ENCODE peak calls at places on chromosomes 12 and 14, in six cellular contexts. One of them, this sample, is unnamed.

GRCh38 chr14:79596531-79596930 is 614.8 kb downstream of the DIO2 start:
- DNase-seq in A549: no peak
- DNase-seq in HepG2: no peak
- DNase-seq in K562: no peak
- DNase-seq in endothelial cell of umbilical vein: no peak
- DNase-seq in GM12878: no peak
- DNase-seq in this sample: no peak

GRCh38 chr14:103641181-103641580 is 12.2 kb downstream of the KLC1 start:
- DNase-seq in A549: no peak
- DNase-seq in HepG2: no peak
- DNase-seq in K562: no peak
- DNase-seq in endothelial cell of umbilical vein: no peak
- DNase-seq in GM12878: no peak
- DNase-seq in this sample: no peak

GRCh38 chr14:38342803-38343202 is 86.9 kb upstream of the CLEC14A start:
- DNase-seq in A549: no peak
- DNase-seq in HepG2: no peak
- DNase-seq in K562: no peak
- DNase-seq in endothelial cell of umbilical vein: no peak
- DNase-seq in GM12878: no peak
- DNase-seq in this sample: no peak

GRCh38 chr14:100611811-100612480 is 24.7 kb upstream of the BEGAIN start:
- DNase-seq in A549: no peak
- DNase-seq in HepG2: no peak
- DNase-seq in K562: no peak
- DNase-seq in endothelial cell of umbilical vein: no peak
- DNase-seq in GM12878: no peak
- DNase-seq in this sample: no peak

GRCh38 chr12:122023339-122024131 is 1.9 kb downstream of the BCL7A start:
- DNase-seq in A549: peak
- DNase-seq in HepG2: peak
- DNase-seq in K562: peak
- DNase-seq in endothelial cell of umbilical vein: peak
- DNase-seq in GM12878: no peak
- DNase-seq in this sample: no peak

GRCh38 chr14:75184039-75184438 is 7.6 kb upstream of the TMED10 start:
- DNase-seq in A549: no peak
- DNase-seq in HepG2: no peak
- DNase-seq in K562: no peak
- DNase-seq in endothelial cell of umbilical vein: no peak
- DNase-seq in GM12878: no peak
- DNase-seq in this sample: no peak

GRCh38 chr12:65948320-65949008 is 124.2 kb downstream of the HMGA2 start:
- DNase-seq in A549: peak
- DNase-seq in HepG2: no peak
- DNase-seq in K562: no peak
- DNase-seq in endothelial cell of umbilical vein: peak
- DNase-seq in GM12878: no peak
- DNase-seq in this sample: no peak

GRCh38 chr12:128078311-128078851 is 188.6 kb upstream of the TMEM132C start:
- DNase-seq in A549: no peak
- DNase-seq in HepG2: no peak
- DNase-seq in K562: no peak
- DNase-seq in endothelial cell of umbilical vein: no peak
- DNase-seq in GM12878: no peak
- DNase-seq in this sample: no peak

GRCh38 chr14:33110737-33111443 is 172.2 kb downstream of the NPAS3 start:
- DNase-seq in A549: no peak
- DNase-seq in HepG2: no peak
- DNase-seq in K562: no peak
- DNase-seq in endothelial cell of umbilical vein: no peak
- DNase-seq in GM12878: no peak
- DNase-seq in this sample: no peak

GRCh38 chr12:103538397-103538796 is 42.6 kb upstream of the C12orf42 start:
- DNase-seq in A549: no peak
- DNase-seq in HepG2: no peak
- DNase-seq in K562: no peak
- DNase-seq in endothelial cell of umbilical vein: no peak
- DNase-seq in GM12878: no peak
- DNase-seq in this sample: no peak

GRCh38 chr12:70756118-70756517 is 118.9 kb upstream of the PTPRB start:
- DNase-seq in A549: no peak
- DNase-seq in HepG2: no peak
- DNase-seq in K562: peak
- DNase-seq in endothelial cell of umbilical vein: peak
- DNase-seq in GM12878: no peak
- DNase-seq in this sample: peak

GRCh38 chr12:71430756-71431155 is 8.8 kb upstream of the LGR5 start:
- DNase-seq in A549: no peak
- DNase-seq in HepG2: no peak
- DNase-seq in K562: no peak
- DNase-seq in endothelial cell of umbilical vein: no peak
- DNase-seq in GM12878: no peak
- DNase-seq in this sample: no peak

GRCh38 chr14:71117839-71118743 is 210.8 kb downstream of the PCNX1 start:
- DNase-seq in A549: no peak
- DNase-seq in HepG2: peak
- DNase-seq in K562: no peak
- DNase-seq in endothelial cell of umbilical vein: no peak
- DNase-seq in GM12878: no peak
- DNase-seq in this sample: no peak

GRCh38 chr14:43872752-43873655 is 634.1 kb downstream of the FSCB start:
- DNase-seq in A549: no peak
- DNase-seq in HepG2: peak
- DNase-seq in K562: no peak
- DNase-seq in endothelial cell of umbilical vein: no peak
- DNase-seq in GM12878: no peak
- DNase-seq in this sample: no peak

GRCh38 chr14:98510392-98510791 is 761.6 kb downstream of the BCL11B start:
- DNase-seq in A549: no peak
- DNase-seq in HepG2: no peak
- DNase-seq in K562: no peak
- DNase-seq in endothelial cell of umbilical vein: no peak
- DNase-seq in GM12878: no peak
- DNase-seq in this sample: no peak

GRCh38 chr12:125983784-125984510 is 918.7 kb downstream of the AACS start:
- DNase-seq in A549: no peak
- DNase-seq in HepG2: no peak
- DNase-seq in K562: no peak
- DNase-seq in endothelial cell of umbilical vein: no peak
- DNase-seq in GM12878: no peak
- DNase-seq in this sample: no peak

GRCh38 chr14:61153436-61153835 is 127.7 kb downstream of the TMEM30B start:
- DNase-seq in A549: no peak
- DNase-seq in HepG2: peak
- DNase-seq in K562: no peak
- DNase-seq in endothelial cell of umbilical vein: no peak
- DNase-seq in GM12878: no peak
- DNase-seq in this sample: no peak

GRCh38 chr12:98406378-98406777 is 109.0 kb upstream of the TMPO start:
- DNase-seq in A549: no peak
- DNase-seq in HepG2: no peak
- DNase-seq in K562: no peak
- DNase-seq in endothelial cell of umbilical vein: no peak
- DNase-seq in GM12878: no peak
- DNase-seq in this sample: no peak

GRCh38 chr12:27843714-27844245 is 63.7 kb upstream of the MANSC4 start:
- DNase-seq in A549: no peak
- DNase-seq in HepG2: peak
- DNase-seq in K562: peak
- DNase-seq in endothelial cell of umbilical vein: no peak
- DNase-seq in GM12878: no peak
- DNase-seq in this sample: no peak

GRCh38 chr12:54053625-54054441 is at the start of gene HOXC4:
- DNase-seq in A549: peak
- DNase-seq in HepG2: no peak
- DNase-seq in K562: no peak
- DNase-seq in endothelial cell of umbilical vein: peak
- DNase-seq in GM12878: no peak
- DNase-seq in this sample: no peak

GRCh38 chr12:42979746-42980145 is 390.2 kb upstream of the PRICKLE1 start:
- DNase-seq in A549: no peak
- DNase-seq in HepG2: no peak
- DNase-seq in K562: no peak
- DNase-seq in endothelial cell of umbilical vein: no peak
- DNase-seq in GM12878: no peak
- DNase-seq in this sample: no peak

GRCh38 chr14:63564318-63564717 is 21.1 kb upstream of the PPP2R5E start:
- DNase-seq in A549: no peak
- DNase-seq in HepG2: no peak
- DNase-seq in K562: no peak
- DNase-seq in endothelial cell of umbilical vein: no peak
- DNase-seq in GM12878: no peak
- DNase-seq in this sample: no peak

GRCh38 chr12:51371295-51371953 is 19.8 kb downstream of the GALNT6 start:
- DNase-seq in A549: peak
- DNase-seq in HepG2: peak
- DNase-seq in K562: no peak
- DNase-seq in endothelial cell of umbilical vein: peak
- DNase-seq in GM12878: no peak
- DNase-seq in this sample: peak

GRCh38 chr14:92463141-92463540 is 50.4 kb upstream of the RIN3 start:
- DNase-seq in A549: no peak
- DNase-seq in HepG2: no peak
- DNase-seq in K562: no peak
- DNase-seq in endothelial cell of umbilical vein: no peak
- DNase-seq in GM12878: no peak
- DNase-seq in this sample: no peak

GRCh38 chr12:76037130-76038105 is 5.8 kb upstream of the PHLDA1 start:
- DNase-seq in A549: peak
- DNase-seq in HepG2: peak
- DNase-seq in K562: peak
- DNase-seq in endothelial cell of umbilical vein: peak
- DNase-seq in GM12878: peak
- DNase-seq in this sample: peak
- TF ChIP-seq MYC in A549: no peak
- TF ChIP-seq MYC in HepG2: no peak
- TF ChIP-seq MYC in K562: no peak
- TF ChIP-seq MYC in endothelial cell of umbilical vein: no peak
- TF ChIP-seq MYC in GM12878: no peak
- TF ChIP-seq MYC in this sample: no peak

GRCh38 chr12:123761841-123762714 is at the start of gene DNAH10:
- DNase-seq in A549: no peak
- DNase-seq in HepG2: peak
- DNase-seq in K562: no peak
- DNase-seq in endothelial cell of umbilical vein: peak
- DNase-seq in GM12878: peak
- DNase-seq in this sample: peak
- H3K4me3 ChIP-seq in A549: peak
- H3K4me3 ChIP-seq in HepG2: peak
- H3K4me3 ChIP-seq in K562: no peak
- H3K4me3 ChIP-seq in endothelial cell of umbilical vein: peak
- H3K4me3 ChIP-seq in GM12878: peak
- H3K4me3 ChIP-seq in this sample: no peak

DNA sequence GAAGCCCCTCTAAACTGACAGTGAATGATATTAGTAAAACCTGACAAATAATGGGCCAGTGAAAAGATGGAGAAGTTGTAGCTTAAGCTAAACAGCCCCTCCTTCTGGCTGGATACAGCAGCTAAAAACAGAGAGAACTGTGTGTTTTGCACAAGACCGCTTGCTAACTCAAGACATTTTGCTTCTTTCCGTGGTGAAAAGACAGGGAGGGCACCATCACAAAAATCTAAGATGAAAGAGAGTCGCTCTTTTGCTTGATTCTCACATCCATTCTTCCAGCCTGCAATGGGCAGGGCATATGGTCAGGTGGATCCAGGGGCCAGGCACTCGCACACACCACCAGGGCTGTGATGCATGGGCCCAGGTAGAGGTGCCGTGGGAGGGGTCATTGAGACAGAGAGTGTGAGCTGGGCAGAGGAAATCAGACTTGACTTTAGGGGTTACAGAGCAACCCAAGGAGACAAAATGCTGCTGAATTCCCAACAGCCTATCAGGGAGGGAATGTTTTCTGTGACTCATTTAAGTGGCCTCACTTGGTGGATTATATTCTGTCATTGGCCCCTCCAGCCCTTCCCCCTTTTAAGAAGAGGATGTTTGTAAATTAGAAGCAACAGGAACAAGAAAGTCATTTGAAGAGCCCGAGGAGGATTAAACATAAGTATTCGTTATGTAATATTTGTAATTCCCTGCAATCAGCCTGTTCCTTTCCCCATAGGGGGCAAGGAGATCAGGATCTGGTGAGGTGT is 12.2 kb downstream of the EMP1 start:
- DNase-seq in A549: peak
- DNase-seq in HepG2: no peak
- DNase-seq in K562: peak
- DNase-seq in endothelial cell of umbilical vein: no peak
- DNase-seq in GM12878: no peak
- DNase-seq in this sample: peak
- TF ChIP-seq MYC in A549: no peak
- TF ChIP-seq MYC in HepG2: no peak
- TF ChIP-seq MYC in K562: no peak
- TF ChIP-seq MYC in endothelial cell of umbilical vein: no peak
- TF ChIP-seq MYC in GM12878: no peak
- TF ChIP-seq MYC in this sample: no peak

GRCh38 chr14:96905065-96905464 is 107.9 kb downstream of the VRK1 start:
- DNase-seq in A549: no peak
- DNase-seq in HepG2: no peak
- DNase-seq in K562: no peak
- DNase-seq in endothelial cell of umbilical vein: no peak
- DNase-seq in GM12878: no peak
- DNase-seq in this sample: peak
- H3K4me3 ChIP-seq in A549: no peak
- H3K4me3 ChIP-seq in HepG2: no peak
- H3K4me3 ChIP-seq in K562: no peak
- H3K4me3 ChIP-seq in endothelial cell of umbilical vein: no peak
- H3K4me3 ChIP-seq in GM12878: no peak
- H3K4me3 ChIP-seq in this sample: no peak

GRCh38 chr12:110546339-110546738 is 36.8 kb downstream of the PPTC7 start:
- DNase-seq in A549: no peak
- DNase-seq in HepG2: no peak
- DNase-seq in K562: no peak
- DNase-seq in endothelial cell of umbilical vein: peak
- DNase-seq in GM12878: no peak
- DNase-seq in this sample: peak
- TF ChIP-seq MYC in A549: no peak
- TF ChIP-seq MYC in HepG2: no peak
- TF ChIP-seq MYC in K562: no peak
- TF ChIP-seq MYC in endothelial cell of umbilical vein: no peak
- TF ChIP-seq MYC in GM12878: no peak
- TF ChIP-seq MYC in this sample: peak

DNA sequence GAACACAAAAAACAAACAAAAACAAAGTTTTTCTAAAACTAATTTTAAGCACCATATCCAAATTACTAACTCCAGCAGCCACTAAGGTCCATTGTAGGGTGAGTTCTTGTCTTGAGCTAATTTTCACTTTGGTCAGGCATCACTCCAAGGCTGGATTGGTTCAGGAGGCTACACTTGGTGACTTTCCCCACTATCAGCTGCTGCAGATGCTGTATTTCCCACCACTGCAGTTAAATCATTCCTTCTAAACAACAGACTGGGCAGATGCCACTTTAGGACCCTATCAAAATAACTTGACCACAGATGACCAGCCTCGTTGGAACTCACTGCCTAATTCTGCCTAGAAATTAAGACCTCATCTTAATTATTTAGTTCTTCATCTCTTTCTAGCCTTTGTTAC is 140.5 kb downstream of the SLC16A7 start:
- DNase-seq in A549: no peak
- DNase-seq in HepG2: no peak
- DNase-seq in K562: no peak
- DNase-seq in endothelial cell of umbilical vein: no peak
- DNase-seq in GM12878: no peak
- DNase-seq in this sample: no peak
- H3K4me3 ChIP-seq in A549: no peak
- H3K4me3 ChIP-seq in HepG2: no peak
- H3K4me3 ChIP-seq in K562: no peak
- H3K4me3 ChIP-seq in endothelial cell of umbilical vein: no peak
- H3K4me3 ChIP-seq in GM12878: no peak
- H3K4me3 ChIP-seq in this sample: no peak